ENCODE peak calls at places on chromosomes 6 and 20, in nine cellular contexts. One of them, this sample, is unnamed.

GRCh38 chr6:41836660-41837052 is 49.2 kb downstream of the TOMM6 start:
- DNase-seq in activated T-cell treated with anti-CD3 and anti-CD28 coated beads for 48 hours: no peak
- DNase-seq in hippocampal formation: no peak
- DNase-seq in AG04450: no peak
- DNase-seq in activated naive CD4-positive, alpha-beta T cell treated with anti-CD3 and anti-CD28 coated beads, Interleukin-2, amount 10 ng/mL, durations not matched to agents 7 days and 5 days: no peak
- DNase-seq in CD8-positive, alpha-beta memory T cell: no peak
- DNase-seq in omental fat pad: no peak
- DNase-seq in cardiac fibroblast: no peak
- DNase-seq in NCI-H774: no peak
- DNase-seq in this sample: no peak

GRCh38 chr6:34235605-34236422 is 859 bp upstream of the HMGA1 start:
- DNase-seq in CD8-positive, alpha-beta memory T cell: peak; percentile 83
- DNase-seq in activated T-cell treated with anti-CD3 and anti-CD28 coated beads for 48 hours: peak; percentile 60
- DNase-seq in AG04450: no peak
- DNase-seq in omental fat pad: no peak
- DNase-seq in activated naive CD4-positive, alpha-beta T cell treated with anti-CD3 and anti-CD28 coated beads, Interleukin-2, amount 10 ng/mL, durations not matched to agents 7 days and 5 days: peak; percentile 77
- DNase-seq in cardiac fibroblast: peak; percentile 68
- DNase-seq in hippocampal formation: no peak
- DNase-seq in NCI-H774: peak; percentile 10
- DNase-seq in this sample: no peak

GRCh38 chr6:144897441-144897921 is 612.3 kb downstream of the UTRN start:
- DNase-seq in NCI-H774: no peak
- DNase-seq in AG04450: peak; percentile 24
- DNase-seq in CD8-positive, alpha-beta memory T cell: no peak
- DNase-seq in omental fat pad: no peak
- DNase-seq in hippocampal formation: no peak
- DNase-seq in activated T-cell treated with anti-CD3 and anti-CD28 coated beads for 48 hours: no peak
- DNase-seq in cardiac fibroblast: peak; percentile 43
- DNase-seq in activated naive CD4-positive, alpha-beta T cell treated with anti-CD3 and anti-CD28 coated beads, Interleukin-2, amount 10 ng/mL, durations not matched to agents 7 days and 5 days: no peak
- DNase-seq in this sample: no peak

GRCh38 chr6:8914700-8915099 is 479.4 kb upstream of the SLC35B3 start:
- DNase-seq in CD8-positive, alpha-beta memory T cell: no peak
- DNase-seq in activated naive CD4-positive, alpha-beta T cell treated with anti-CD3 and anti-CD28 coated beads, Interleukin-2, amount 10 ng/mL, durations not matched to agents 7 days and 5 days: no peak
- DNase-seq in activated T-cell treated with anti-CD3 and anti-CD28 coated beads for 48 hours: no peak
- DNase-seq in hippocampal formation: no peak
- DNase-seq in NCI-H774: no peak
- DNase-seq in AG04450: no peak
- DNase-seq in omental fat pad: no peak
- DNase-seq in cardiac fibroblast: no peak
- DNase-seq in this sample: no peak

GRCh38 chr6:123295672-123296071 is 299.6 kb downstream of the CLVS2 start:
- DNase-seq in cardiac fibroblast: no peak
- DNase-seq in activated naive CD4-positive, alpha-beta T cell treated with anti-CD3 and anti-CD28 coated beads, Interleukin-2, amount 10 ng/mL, durations not matched to agents 7 days and 5 days: no peak
- DNase-seq in CD8-positive, alpha-beta memory T cell: no peak
- DNase-seq in omental fat pad: no peak
- DNase-seq in NCI-H774: no peak
- DNase-seq in AG04450: no peak
- DNase-seq in hippocampal formation: no peak
- DNase-seq in activated T-cell treated with anti-CD3 and anti-CD28 coated beads for 48 hours: no peak
- DNase-seq in this sample: no peak

GRCh38 chr6:170050591-170051041 is 240.3 kb downstream of the DLL1 start:
- DNase-seq in CD8-positive, alpha-beta memory T cell: no peak
- DNase-seq in AG04450: no peak
- DNase-seq in cardiac fibroblast: no peak
- DNase-seq in hippocampal formation: no peak
- DNase-seq in NCI-H774: no peak
- DNase-seq in activated T-cell treated with anti-CD3 and anti-CD28 coated beads for 48 hours: no peak
- DNase-seq in activated naive CD4-positive, alpha-beta T cell treated with anti-CD3 and anti-CD28 coated beads, Interleukin-2, amount 10 ng/mL, durations not matched to agents 7 days and 5 days: no peak
- DNase-seq in omental fat pad: peak; percentile 2
- DNase-seq in this sample: no peak

GRCh38 chr20:41166201-41167117 is 29.1 kb downstream of the PLCG1 start:
- DNase-seq in cardiac fibroblast: no peak
- DNase-seq in activated T-cell treated with anti-CD3 and anti-CD28 coated beads for 48 hours: no peak
- DNase-seq in AG04450: no peak
- DNase-seq in activated naive CD4-positive, alpha-beta T cell treated with anti-CD3 and anti-CD28 coated beads, Interleukin-2, amount 10 ng/mL, durations not matched to agents 7 days and 5 days: peak; percentile 9
- DNase-seq in CD8-positive, alpha-beta memory T cell: peak; percentile 32
- DNase-seq in hippocampal formation: no peak
- DNase-seq in NCI-H774: no peak
- DNase-seq in omental fat pad: no peak
- DNase-seq in this sample: no peak

GRCh38 chr6:42704251-42704936 is 18.0 kb downstream of the PRPH2 start:
- DNase-seq in hippocampal formation: no peak
- DNase-seq in omental fat pad: no peak
- DNase-seq in CD8-positive, alpha-beta memory T cell: no peak
- DNase-seq in activated T-cell treated with anti-CD3 and anti-CD28 coated beads for 48 hours: no peak
- DNase-seq in cardiac fibroblast: peak; percentile 74
- DNase-seq in activated naive CD4-positive, alpha-beta T cell treated with anti-CD3 and anti-CD28 coated beads, Interleukin-2, amount 10 ng/mL, durations not matched to agents 7 days and 5 days: no peak
- DNase-seq in AG04450: no peak
- DNase-seq in NCI-H774: peak; percentile 8
- DNase-seq in this sample: no peak

GRCh38 chr20:33165416-33166055 is 2.4 kb upstream of the BPIFA2 start:
- DNase-seq in AG04450: no peak
- DNase-seq in activated T-cell treated with anti-CD3 and anti-CD28 coated beads for 48 hours: no peak
- DNase-seq in cardiac fibroblast: no peak
- DNase-seq in hippocampal formation: no peak
- DNase-seq in NCI-H774: no peak
- DNase-seq in CD8-positive, alpha-beta memory T cell: no peak
- DNase-seq in activated naive CD4-positive, alpha-beta T cell treated with anti-CD3 and anti-CD28 coated beads, Interleukin-2, amount 10 ng/mL, durations not matched to agents 7 days and 5 days: no peak
- DNase-seq in omental fat pad: no peak
- DNase-seq in this sample: no peak

GRCh38 chr6:16964553-16965499 is 137.0 kb upstream of the STMND1 start:
- DNase-seq in activated T-cell treated with anti-CD3 and anti-CD28 coated beads for 48 hours: peak; percentile 55
- DNase-seq in NCI-H774: peak; percentile 50
- DNase-seq in cardiac fibroblast: peak; percentile 81
- DNase-seq in CD8-positive, alpha-beta memory T cell: peak; percentile 69
- DNase-seq in omental fat pad: peak; percentile 59
- DNase-seq in activated naive CD4-positive, alpha-beta T cell treated with anti-CD3 and anti-CD28 coated beads, Interleukin-2, amount 10 ng/mL, durations not matched to agents 7 days and 5 days: peak; percentile 71
- DNase-seq in hippocampal formation: peak; percentile 69
- DNase-seq in AG04450: peak; percentile 29
- DNase-seq in this sample: peak; percentile 59

GRCh38 chr20:36344517-36345132 is 38.5 kb downstream of the DLGAP4 start:
- DNase-seq in AG04450: peak; percentile 6
- DNase-seq in activated naive CD4-positive, alpha-beta T cell treated with anti-CD3 and anti-CD28 coated beads, Interleukin-2, amount 10 ng/mL, durations not matched to agents 7 days and 5 days: peak; percentile 65
- DNase-seq in cardiac fibroblast: peak; percentile 62
- DNase-seq in CD8-positive, alpha-beta memory T cell: no peak
- DNase-seq in hippocampal formation: no peak
- DNase-seq in NCI-H774: no peak
- DNase-seq in activated T-cell treated with anti-CD3 and anti-CD28 coated beads for 48 hours: peak; percentile 16
- DNase-seq in omental fat pad: no peak
- DNase-seq in this sample: peak; percentile 72

GRCh38 chr6:45514454-45514853 is 136.7 kb upstream of the SUPT3H start:
- DNase-seq in cardiac fibroblast: no peak
- DNase-seq in hippocampal formation: no peak
- DNase-seq in activated T-cell treated with anti-CD3 and anti-CD28 coated beads for 48 hours: no peak
- DNase-seq in CD8-positive, alpha-beta memory T cell: no peak
- DNase-seq in AG04450: no peak
- DNase-seq in activated naive CD4-positive, alpha-beta T cell treated with anti-CD3 and anti-CD28 coated beads, Interleukin-2, amount 10 ng/mL, durations not matched to agents 7 days and 5 days: no peak
- DNase-seq in NCI-H774: no peak
- DNase-seq in omental fat pad: no peak
- DNase-seq in this sample: no peak

GRCh38 chr20:48823960-48824497 is 3.8 kb downstream of the PREX1 start:
- DNase-seq in activated T-cell treated with anti-CD3 and anti-CD28 coated beads for 48 hours: peak; percentile 61
- DNase-seq in activated naive CD4-positive, alpha-beta T cell treated with anti-CD3 and anti-CD28 coated beads, Interleukin-2, amount 10 ng/mL, durations not matched to agents 7 days and 5 days: peak; percentile 50
- DNase-seq in omental fat pad: no peak
- DNase-seq in hippocampal formation: peak; percentile 53
- DNase-seq in AG04450: no peak
- DNase-seq in NCI-H774: no peak
- DNase-seq in cardiac fibroblast: peak; percentile 33
- DNase-seq in CD8-positive, alpha-beta memory T cell: peak; percentile 68
- DNase-seq in this sample: no peak

GRCh38 chr6:50361641-50362331 is 312.1 kb upstream of the DEFB112 start:
- DNase-seq in AG04450: no peak
- DNase-seq in CD8-positive, alpha-beta memory T cell: no peak
- DNase-seq in activated naive CD4-positive, alpha-beta T cell treated with anti-CD3 and anti-CD28 coated beads, Interleukin-2, amount 10 ng/mL, durations not matched to agents 7 days and 5 days: no peak
- DNase-seq in cardiac fibroblast: no peak
- DNase-seq in omental fat pad: no peak
- DNase-seq in hippocampal formation: no peak
- DNase-seq in NCI-H774: no peak
- DNase-seq in activated T-cell treated with anti-CD3 and anti-CD28 coated beads for 48 hours: no peak
- DNase-seq in this sample: no peak

GRCh38 chr6:107144014-107144413 is 28.7 kb upstream of the BEND3 start:
- DNase-seq in CD8-positive, alpha-beta memory T cell: no peak
- DNase-seq in cardiac fibroblast: peak; percentile 17
- DNase-seq in activated T-cell treated with anti-CD3 and anti-CD28 coated beads for 48 hours: no peak
- DNase-seq in omental fat pad: no peak
- DNase-seq in activated naive CD4-positive, alpha-beta T cell treated with anti-CD3 and anti-CD28 coated beads, Interleukin-2, amount 10 ng/mL, durations not matched to agents 7 days and 5 days: no peak
- DNase-seq in hippocampal formation: no peak
- DNase-seq in NCI-H774: no peak
- DNase-seq in AG04450: no peak
- DNase-seq in this sample: no peak

GRCh38 chr6:111888928-111889696 is 15.9 kb upstream of the FYN start:
- DNase-seq in NCI-H774: peak; percentile 48
- DNase-seq in cardiac fibroblast: peak; percentile 53
- DNase-seq in CD8-positive, alpha-beta memory T cell: no peak
- DNase-seq in activated naive CD4-positive, alpha-beta T cell treated with anti-CD3 and anti-CD28 coated beads, Interleukin-2, amount 10 ng/mL, durations not matched to agents 7 days and 5 days: no peak
- DNase-seq in activated T-cell treated with anti-CD3 and anti-CD28 coated beads for 48 hours: no peak
- DNase-seq in omental fat pad: no peak
- DNase-seq in AG04450: no peak
- DNase-seq in hippocampal formation: no peak
- DNase-seq in this sample: peak; percentile 66

GRCh38 chr20:44810391-44811149 is at the start of gene RIMS4:
- DNase-seq in NCI-H774: no peak
- DNase-seq in hippocampal formation: no peak
- DNase-seq in activated naive CD4-positive, alpha-beta T cell treated with anti-CD3 and anti-CD28 coated beads, Interleukin-2, amount 10 ng/mL, durations not matched to agents 7 days and 5 days: no peak
- DNase-seq in AG04450: no peak
- DNase-seq in CD8-positive, alpha-beta memory T cell: no peak
- DNase-seq in activated T-cell treated with anti-CD3 and anti-CD28 coated beads for 48 hours: peak; percentile 6
- DNase-seq in cardiac fibroblast: no peak
- DNase-seq in omental fat pad: no peak
- DNase-seq in this sample: no peak

GRCh38 chr20:1119128-1119505 is 715 bp downstream of the PSMF1 start:
- DNase-seq in cardiac fibroblast: no peak
- DNase-seq in NCI-H774: no peak
- DNase-seq in omental fat pad: no peak
- DNase-seq in AG04450: no peak
- DNase-seq in CD8-positive, alpha-beta memory T cell: no peak
- DNase-seq in activated T-cell treated with anti-CD3 and anti-CD28 coated beads for 48 hours: no peak
- DNase-seq in activated naive CD4-positive, alpha-beta T cell treated with anti-CD3 and anti-CD28 coated beads, Interleukin-2, amount 10 ng/mL, durations not matched to agents 7 days and 5 days: no peak
- DNase-seq in hippocampal formation: no peak
- DNase-seq in this sample: no peak

GRCh38 chr20:43525016-43525415 is 17.5 kb downstream of the L3MBTL1 start:
- DNase-seq in cardiac fibroblast: no peak
- DNase-seq in AG04450: no peak
- DNase-seq in omental fat pad: no peak
- DNase-seq in NCI-H774: no peak
- DNase-seq in activated naive CD4-positive, alpha-beta T cell treated with anti-CD3 and anti-CD28 coated beads, Interleukin-2, amount 10 ng/mL, durations not matched to agents 7 days and 5 days: no peak
- DNase-seq in activated T-cell treated with anti-CD3 and anti-CD28 coated beads for 48 hours: no peak
- DNase-seq in CD8-positive, alpha-beta memory T cell: no peak
- DNase-seq in hippocampal formation: peak; percentile 20
- DNase-seq in this sample: no peak

GRCh38 chr20:24950128-24950835 is 1.2 kb downstream of the CST7 start:
- DNase-seq in cardiac fibroblast: no peak
- DNase-seq in omental fat pad: no peak
- DNase-seq in CD8-positive, alpha-beta memory T cell: peak; percentile 54
- DNase-seq in hippocampal formation: no peak
- DNase-seq in NCI-H774: no peak
- DNase-seq in activated naive CD4-positive, alpha-beta T cell treated with anti-CD3 and anti-CD28 coated beads, Interleukin-2, amount 10 ng/mL, durations not matched to agents 7 days and 5 days: no peak
- DNase-seq in AG04450: no peak
- DNase-seq in activated T-cell treated with anti-CD3 and anti-CD28 coated beads for 48 hours: no peak
- DNase-seq in this sample: no peak

GRCh38 chr6:25041676-25042598 is 106.2 kb upstream of the RIPOR2 start:
- DNase-seq in hippocampal formation: no peak
- DNase-seq in NCI-H774: no peak
- DNase-seq in activated T-cell treated with anti-CD3 and anti-CD28 coated beads for 48 hours: no peak
- DNase-seq in omental fat pad: no peak
- DNase-seq in activated naive CD4-positive, alpha-beta T cell treated with anti-CD3 and anti-CD28 coated beads, Interleukin-2, amount 10 ng/mL, durations not matched to agents 7 days and 5 days: peak; percentile 67
- DNase-seq in AG04450: no peak
- DNase-seq in cardiac fibroblast: no peak
- DNase-seq in CD8-positive, alpha-beta memory T cell: peak; percentile 68
- DNase-seq in this sample: no peak

GRCh38 chr20:20594171-20594530 is 118.3 kb downstream of the RALGAPA2 start:
- DNase-seq in activated naive CD4-positive, alpha-beta T cell treated with anti-CD3 and anti-CD28 coated beads, Interleukin-2, amount 10 ng/mL, durations not matched to agents 7 days and 5 days: no peak
- DNase-seq in activated T-cell treated with anti-CD3 and anti-CD28 coated beads for 48 hours: no peak
- DNase-seq in NCI-H774: no peak
- DNase-seq in CD8-positive, alpha-beta memory T cell: no peak
- DNase-seq in omental fat pad: no peak
- DNase-seq in hippocampal formation: peak; percentile 68
- DNase-seq in AG04450: no peak
- DNase-seq in cardiac fibroblast: peak; percentile 53
- DNase-seq in this sample: no peak

GRCh38 chr20:227439-228105 is 514 bp downstream of the DEFB129 start:
- DNase-seq in AG04450: no peak
- DNase-seq in NCI-H774: no peak
- DNase-seq in activated naive CD4-positive, alpha-beta T cell treated with anti-CD3 and anti-CD28 coated beads, Interleukin-2, amount 10 ng/mL, durations not matched to agents 7 days and 5 days: no peak
- DNase-seq in omental fat pad: no peak
- DNase-seq in activated T-cell treated with anti-CD3 and anti-CD28 coated beads for 48 hours: no peak
- DNase-seq in hippocampal formation: peak; percentile 14
- DNase-seq in cardiac fibroblast: no peak
- DNase-seq in CD8-positive, alpha-beta memory T cell: no peak
- DNase-seq in this sample: no peak

GRCh38 chr6:3022765-3023662 is 23.3 kb downstream of the NQO2 start:
- DNase-seq in NCI-H774: no peak
- DNase-seq in CD8-positive, alpha-beta memory T cell: peak; percentile 57
- DNase-seq in omental fat pad: no peak
- DNase-seq in activated naive CD4-positive, alpha-beta T cell treated with anti-CD3 and anti-CD28 coated beads, Interleukin-2, amount 10 ng/mL, durations not matched to agents 7 days and 5 days: peak; percentile 46
- DNase-seq in cardiac fibroblast: no peak
- DNase-seq in AG04450: no peak
- DNase-seq in activated T-cell treated with anti-CD3 and anti-CD28 coated beads for 48 hours: peak; percentile 25
- DNase-seq in hippocampal formation: no peak
- DNase-seq in this sample: no peak

GRCh38 chr6:53493635-53494025 is 51.3 kb downstream of the GCLC start:
- DNase-seq in AG04450: peak; percentile 15
- DNase-seq in activated T-cell treated with anti-CD3 and anti-CD28 coated beads for 48 hours: no peak
- DNase-seq in activated naive CD4-positive, alpha-beta T cell treated with anti-CD3 and anti-CD28 coated beads, Interleukin-2, amount 10 ng/mL, durations not matched to agents 7 days and 5 days: no peak
- DNase-seq in hippocampal formation: no peak
- DNase-seq in omental fat pad: no peak
- DNase-seq in CD8-positive, alpha-beta memory T cell: no peak
- DNase-seq in cardiac fibroblast: no peak
- DNase-seq in NCI-H774: no peak
- DNase-seq in this sample: no peak

GRCh38 chr20:61268024-61268423 is 16.0 kb downstream of the CDH4 start:
- DNase-seq in omental fat pad: no peak
- DNase-seq in AG04450: no peak
- DNase-seq in NCI-H774: no peak
- DNase-seq in hippocampal formation: no peak
- DNase-seq in CD8-positive, alpha-beta memory T cell: peak; percentile 23
- DNase-seq in activated naive CD4-positive, alpha-beta T cell treated with anti-CD3 and anti-CD28 coated beads, Interleukin-2, amount 10 ng/mL, durations not matched to agents 7 days and 5 days: no peak
- DNase-seq in cardiac fibroblast: no peak
- DNase-seq in activated T-cell treated with anti-CD3 and anti-CD28 coated beads for 48 hours: no peak
- DNase-seq in this sample: no peak

GRCh38 chr6:41546866-41547798 is 951 bp downstream of the FOXP4 start:
- DNase-seq in activated naive CD4-positive, alpha-beta T cell treated with anti-CD3 and anti-CD28 coated beads, Interleukin-2, amount 10 ng/mL, durations not matched to agents 7 days and 5 days: peak; percentile 49
- DNase-seq in AG04450: no peak
- DNase-seq in NCI-H774: peak; percentile 5
- DNase-seq in cardiac fibroblast: peak; percentile 49
- DNase-seq in omental fat pad: no peak
- DNase-seq in hippocampal formation: no peak
- DNase-seq in activated T-cell treated with anti-CD3 and anti-CD28 coated beads for 48 hours: no peak
- DNase-seq in CD8-positive, alpha-beta memory T cell: peak; percentile 65
- DNase-seq in this sample: no peak

GRCh38 chr6:84408028-84408427 is 180.6 kb upstream of the CEP162 start:
- DNase-seq in hippocampal formation: no peak
- DNase-seq in activated T-cell treated with anti-CD3 and anti-CD28 coated beads for 48 hours: no peak
- DNase-seq in activated naive CD4-positive, alpha-beta T cell treated with anti-CD3 and anti-CD28 coated beads, Interleukin-2, amount 10 ng/mL, durations not matched to agents 7 days and 5 days: no peak
- DNase-seq in AG04450: no peak
- DNase-seq in CD8-positive, alpha-beta memory T cell: no peak
- DNase-seq in omental fat pad: no peak
- DNase-seq in cardiac fibroblast: no peak
- DNase-seq in NCI-H774: no peak
- DNase-seq in this sample: no peak

GRCh38 chr20:20741067-20742045 is 28.9 kb upstream of the RALGAPA2 start:
- DNase-seq in AG04450: no peak
- DNase-seq in CD8-positive, alpha-beta memory T cell: no peak
- DNase-seq in activated naive CD4-positive, alpha-beta T cell treated with anti-CD3 and anti-CD28 coated beads, Interleukin-2, amount 10 ng/mL, durations not matched to agents 7 days and 5 days: no peak
- DNase-seq in cardiac fibroblast: no peak
- DNase-seq in hippocampal formation: no peak
- DNase-seq in omental fat pad: no peak
- DNase-seq in activated T-cell treated with anti-CD3 and anti-CD28 coated beads for 48 hours: no peak
- DNase-seq in NCI-H774: no peak
- DNase-seq in this sample: no peak

GRCh38 chr6:894274-894673 is 201.3 kb upstream of the EXOC2 start:
- DNase-seq in activated naive CD4-positive, alpha-beta T cell treated with anti-CD3 and anti-CD28 coated beads, Interleukin-2, amount 10 ng/mL, durations not matched to agents 7 days and 5 days: peak; percentile 26
- DNase-seq in AG04450: no peak
- DNase-seq in cardiac fibroblast: no peak
- DNase-seq in NCI-H774: no peak
- DNase-seq in CD8-positive, alpha-beta memory T cell: no peak
- DNase-seq in activated T-cell treated with anti-CD3 and anti-CD28 coated beads for 48 hours: peak; percentile 4
- DNase-seq in hippocampal formation: no peak
- DNase-seq in omental fat pad: no peak
- DNase-seq in this sample: no peak

GRCh38 chr6:137904822-137905617 is 38.0 kb downstream of the TNFAIP3 start:
- DNase-seq in AG04450: no peak
- DNase-seq in hippocampal formation: no peak
- DNase-seq in CD8-positive, alpha-beta memory T cell: peak; percentile 59
- DNase-seq in NCI-H774: no peak
- DNase-seq in activated T-cell treated with anti-CD3 and anti-CD28 coated beads for 48 hours: peak; percentile 80
- DNase-seq in omental fat pad: no peak
- DNase-seq in activated naive CD4-positive, alpha-beta T cell treated with anti-CD3 and anti-CD28 coated beads, Interleukin-2, amount 10 ng/mL, durations not matched to agents 7 days and 5 days: peak; percentile 60
- DNase-seq in cardiac fibroblast: no peak
- DNase-seq in this sample: no peak

This sample was measured in NT2/D1.